ENCODE peak calls at places on chromosome 20, in seven cellular contexts. B is H1, V is WTC11, Y is GM12878, O is HepG2, K is HCT116, F is K562. Z is an unnamed sample.

GRCh38 chr20:6295477-6296256 is 172.8 kb upstream of the FERMT1 start:
- DNase-seq in B (no peak), V (no peak), Y (no peak), O (no peak), K (no peak), F (no peak), Z (no peak)

GRCh38 chr20:6081236-6081635 is 27.4 kb upstream of the LRRN4 start:
- DNase-seq in B (no peak), V (no peak), Y (no peak), O (peak), K (no peak), F (no peak), Z (no peak)

GRCh38 chr20:24790746-24791283 is 158.3 kb upstream of the CST7 start:
- DNase-seq in B (no peak), V (peak), Y (no peak), O (no peak), K (no peak), F (no peak), Z (no peak)

GRCh38 chr20:32945710-32946221 is 58.5 kb downstream of the SUN5 start:
- DNase-seq in B (no peak), V (no peak), Y (no peak), O (peak), K (peak), F (peak), Z (peak)

GRCh38 chr20:33301192-33301930 is 18.3 kb downstream of the BPIFB1 start:
- DNase-seq in B (no peak), V (no peak), Y (no peak), O (no peak), K (no peak), F (no peak), Z (no peak)

GRCh38 chr20:61594198-61594597 is 342.1 kb downstream of the CDH4 start:
- DNase-seq in B (no peak), V (no peak), Y (no peak), O (no peak), K (no peak), F (no peak), Z (no peak)

GRCh38 chr20:33896509-33896908 is 85.4 kb downstream of the CHMP4B start:
- DNase-seq in B (no peak), V (no peak), Y (no peak), O (no peak), K (no peak), F (no peak), Z (no peak)

GRCh38 chr20:19851863-19852262 is 93.8 kb downstream of the RIN2 start:
- DNase-seq in B (no peak), V (no peak), Y (no peak), O (no peak), K (no peak), F (no peak), Z (no peak)

GRCh38 chr20:35467339-35468224 is 12.2 kb downstream of the CEP250 start:
- DNase-seq in B (no peak), V (no peak), Y (no peak), O (peak), K (peak), F (no peak), Z (no peak)

GRCh38 chr20:8722277-8722928 is 346.5 kb upstream of the PLCB4 start:
- DNase-seq in B (no peak), V (peak), Y (peak), O (peak), K (peak), F (peak), Z (peak)

GRCh38 chr20:51880188-51880587 is 77.9 kb upstream of the SALL4 start:
- DNase-seq in B (no peak), V (no peak), Y (no peak), O (no peak), K (no peak), F (no peak), Z (no peak)

GRCh38 chr20:61300741-61301140 is 48.7 kb downstream of the CDH4 start:
- DNase-seq in B (no peak), V (no peak), Y (no peak), O (no peak), K (no peak), F (no peak), Z (no peak)

GRCh38 chr20:23937303-23938117 is 51.1 kb downstream of the GGTLC1 start:
- DNase-seq in B (peak), V (peak), Y (peak), O (peak), K (peak), F (peak), Z (peak)

GRCh38 chr20:4585104-4585753 is 136.5 kb upstream of the PRND start:
- DNase-seq in B (no peak), V (no peak), Y (no peak), O (no peak), K (no peak), F (no peak), Z (no peak)

GRCh38 chr20:24546232-24546892 is 76.9 kb downstream of the SYNDIG1 start:
- DNase-seq in B (no peak), V (no peak), Y (no peak), O (no peak), K (no peak), F (no peak), Z (no peak)

GRCh38 chr20:33985280-33985679 is 8.4 kb upstream of the RALY start:
- DNase-seq in B (no peak), V (no peak), Y (no peak), O (no peak), K (no peak), F (no peak), Z (no peak)

GRCh38 chr20:48319943-48320584 is 507.7 kb downstream of the PREX1 start:
- DNase-seq in B (no peak), V (no peak), Y (no peak), O (no peak), K (no peak), F (no peak), Z (no peak)

GRCh38 chr20:32628960-32629530 is 43.9 kb upstream of the NOL4L start:
- DNase-seq in B (no peak), V (no peak), Y (no peak), O (peak), K (no peak), F (peak), Z (no peak)

GRCh38 chr20:51889466-51889865 is 87.1 kb upstream of the SALL4 start:
- DNase-seq in B (no peak), V (no peak), Y (no peak), O (no peak), K (no peak), F (no peak), Z (no peak)

DNA sequence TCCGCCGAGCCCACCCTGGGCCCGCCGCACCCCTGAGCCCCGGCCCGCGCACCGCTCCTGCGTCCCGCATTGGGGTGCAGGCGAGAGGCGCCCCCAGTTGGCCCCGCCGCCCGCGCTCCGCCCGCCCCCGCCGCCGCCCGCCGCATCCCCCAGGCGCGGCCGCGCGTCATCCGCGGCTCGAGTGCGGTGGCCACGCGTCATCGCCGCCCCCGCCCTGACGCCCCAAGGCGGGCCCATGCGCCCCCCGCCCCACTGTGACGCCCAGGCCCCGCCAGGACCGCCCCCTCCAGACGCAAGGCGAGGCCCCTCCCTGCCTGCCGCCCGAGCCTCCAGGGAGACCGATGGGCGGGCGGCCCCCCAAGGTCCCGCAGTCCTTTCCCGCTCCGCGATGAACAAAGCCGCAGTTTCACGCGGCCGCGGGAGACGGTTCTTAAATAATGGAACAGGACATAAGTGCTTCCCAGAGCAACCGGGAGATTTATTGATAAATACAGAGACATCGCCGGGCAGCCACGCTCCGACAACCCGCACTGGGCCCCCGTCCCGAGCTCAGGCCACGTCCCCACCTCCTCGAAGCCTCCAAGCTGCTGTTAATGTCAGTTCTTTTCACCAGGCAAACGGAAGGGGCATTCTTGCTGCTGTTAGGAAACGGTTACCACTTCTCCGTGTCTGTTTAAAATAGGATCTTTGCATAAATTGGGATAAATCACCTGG is at the start of gene ANKRD60:
- DNase-seq in B (no peak), V (peak), Y (no peak), O (no peak), K (no peak), F (peak), Z (no peak)
- TF ChIP-seq SP1 in B (no peak), V (peak), Y (no peak), O (no peak), K (no peak), F (no peak), Z (no peak)

GRCh38 chr20:63151554-63152321 is 64.2 kb downstream of the YTHDF1 start:
- DNase-seq in B (no peak), V (no peak), Y (no peak), O (no peak), K (no peak), F (no peak), Z (no peak)
- TF ChIP-seq SP1 in B (no peak), V (no peak), Y (no peak), O (no peak), K (no peak), F (no peak), Z (no peak)

DNA sequence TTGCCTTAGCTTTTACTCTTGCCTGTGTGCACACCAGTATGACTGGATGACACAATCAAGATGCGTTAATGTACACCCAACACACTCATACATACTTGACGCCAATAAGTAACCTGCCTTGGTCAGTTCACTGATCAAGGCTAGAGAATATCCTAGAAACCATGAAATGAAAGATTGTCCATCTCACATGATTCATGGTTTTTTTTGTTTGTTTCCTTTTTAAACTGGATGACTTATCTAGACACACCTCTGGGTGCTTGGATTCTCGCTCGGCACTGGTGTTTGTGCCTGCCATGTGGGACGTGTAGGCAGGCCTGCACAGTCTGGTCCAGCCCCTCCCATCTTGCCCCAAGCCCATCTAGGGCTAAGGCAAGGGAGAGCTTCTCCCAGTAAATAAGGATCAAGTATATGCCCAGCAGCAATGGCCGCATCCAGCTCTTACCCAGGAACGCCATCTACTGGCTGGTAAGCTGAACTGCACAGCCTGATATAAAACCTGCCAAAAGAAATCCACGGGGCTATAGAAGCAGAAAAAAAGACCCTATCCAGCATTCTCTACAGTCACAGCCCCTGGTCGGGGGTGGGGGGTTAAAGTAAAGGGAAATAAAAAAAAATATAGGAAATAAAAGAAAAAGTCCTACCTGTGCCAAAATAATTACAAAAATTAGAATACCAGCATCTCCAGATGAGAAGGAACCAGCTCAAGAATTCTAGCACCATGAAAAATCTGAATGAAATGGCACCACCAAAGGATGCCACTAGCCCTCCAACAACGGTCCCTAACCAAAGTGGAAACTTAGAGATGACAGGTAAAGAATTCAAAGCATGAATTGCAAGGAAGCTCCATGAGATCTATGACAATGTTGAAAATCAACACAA is 73.3 kb downstream of the OTOR start:
- DNase-seq in B (peak), V (peak), Y (no peak), O (peak), K (peak), F (peak), Z (peak)
- TF ChIP-seq SP1 in B (no peak), V (no peak), Y (no peak), O (no peak), K (no peak), F (no peak), Z (no peak)

GRCh38 chr20:17531537-17532025 is 402 bp upstream of the BFSP1 start:
- DNase-seq in B (no peak), V (no peak), Y (no peak), O (no peak), K (no peak), F (no peak), Z (peak)

GRCh38 chr20:17534077-17534476 is 2.9 kb upstream of the BFSP1 start:
- DNase-seq in B (no peak), V (no peak), Y (no peak), O (no peak), K (no peak), F (no peak), Z (no peak)

GRCh38 chr20:17530153-17530552 is 1.0 kb downstream of the BFSP1 start:
- DNase-seq in B (no peak), V (no peak), Y (no peak), O (no peak), K (no peak), F (no peak), Z (no peak)

GRCh38 chr20:17530716-17531536 is at the start of gene BFSP1:
- DNase-seq in B (peak), V (peak), Y (no peak), O (peak), K (no peak), F (no peak), Z (peak)

DNA sequence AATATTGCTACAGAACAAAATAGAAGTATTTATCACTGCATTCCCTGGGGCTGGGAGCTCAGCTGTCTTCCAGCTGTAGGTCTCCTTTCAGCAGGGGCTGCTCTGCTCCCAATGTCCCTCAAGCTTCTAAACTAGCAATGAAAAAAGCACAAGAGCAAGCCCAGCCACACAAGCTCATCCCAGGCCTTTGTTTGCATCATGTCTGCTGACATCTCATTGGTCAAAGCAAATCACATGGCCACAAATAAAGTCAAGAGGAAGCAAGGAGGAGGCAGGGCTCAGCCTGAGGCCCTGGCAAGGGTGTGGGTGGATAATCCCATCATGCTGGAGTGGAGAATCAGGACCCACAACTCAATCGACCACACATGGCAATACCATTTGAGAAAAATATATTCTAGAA is 2.2 kb upstream of the BFSP1 start:
- DNase-seq in B (no peak), V (no peak), Y (no peak), O (peak), K (peak), F (peak), Z (peak)
- TF ChIP-seq SP1 in B (peak), V (no peak), Y (no peak), O (no peak), K (no peak), F (no peak), Z (no peak)

DNA sequence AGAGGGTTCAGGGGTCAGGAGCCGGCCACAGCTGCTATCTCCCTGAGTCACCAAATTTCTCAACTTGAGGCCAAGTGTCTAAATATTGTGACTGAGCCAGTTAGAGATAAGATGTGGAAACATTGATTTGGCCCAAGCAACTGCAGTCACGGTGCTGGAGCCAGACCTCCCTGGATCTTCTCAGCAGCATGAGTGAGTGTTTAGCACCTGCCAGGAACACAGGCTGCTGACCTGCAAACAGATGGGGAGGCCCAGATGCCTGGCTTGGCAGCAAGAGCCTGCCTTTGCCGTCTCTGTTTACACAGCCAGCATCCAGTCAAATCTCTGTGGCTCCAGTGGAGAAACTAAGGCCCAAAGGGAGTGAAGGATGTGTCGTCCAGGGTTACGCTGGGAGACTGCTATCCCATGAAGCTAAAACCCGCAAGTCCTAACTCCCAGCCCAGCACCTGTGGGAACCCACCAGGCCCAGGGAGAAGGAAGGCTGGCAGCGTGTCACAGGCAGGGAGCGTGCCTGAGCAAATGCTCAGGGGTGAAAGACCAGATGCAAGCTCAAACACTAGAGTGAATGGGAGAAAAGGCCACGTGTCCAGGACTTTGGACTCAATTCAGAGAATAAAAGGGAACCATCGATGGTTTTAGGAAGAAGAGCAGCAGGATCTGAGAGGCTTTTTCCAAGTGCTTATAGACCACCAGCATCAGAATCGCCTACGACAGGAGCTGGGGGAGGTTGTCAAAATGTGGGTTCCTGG is 15.9 kb upstream of the PTGIS start:
- DNase-seq in B (no peak), V (no peak), Y (no peak), O (peak), K (no peak), F (peak), Z (no peak)
- TF ChIP-seq SP1 in B (no peak), V (no peak), Y (no peak), O (no peak), K (no peak), F (no peak), Z (no peak)

GRCh38 chr20:44429419-44430269 is 46.0 kb upstream of the TTPAL start:
- DNase-seq in B (no peak), V (no peak), Y (no peak), O (no peak), K (no peak), F (no peak), Z (no peak)
- TF ChIP-seq SP1 in B (no peak), V (no peak), Y (no peak), O (no peak), K (no peak), F (no peak), Z (no peak)

GRCh38 chr20:9903048-9903651 is 64.3 kb upstream of the PAK5 start:
- DNase-seq in B (no peak), V (peak), Y (no peak), O (peak), K (peak), F (no peak), Z (peak)
- TF ChIP-seq SP1 in B (no peak), V (no peak), Y (no peak), O (no peak), K (no peak), F (no peak), Z (no peak)

DNA sequence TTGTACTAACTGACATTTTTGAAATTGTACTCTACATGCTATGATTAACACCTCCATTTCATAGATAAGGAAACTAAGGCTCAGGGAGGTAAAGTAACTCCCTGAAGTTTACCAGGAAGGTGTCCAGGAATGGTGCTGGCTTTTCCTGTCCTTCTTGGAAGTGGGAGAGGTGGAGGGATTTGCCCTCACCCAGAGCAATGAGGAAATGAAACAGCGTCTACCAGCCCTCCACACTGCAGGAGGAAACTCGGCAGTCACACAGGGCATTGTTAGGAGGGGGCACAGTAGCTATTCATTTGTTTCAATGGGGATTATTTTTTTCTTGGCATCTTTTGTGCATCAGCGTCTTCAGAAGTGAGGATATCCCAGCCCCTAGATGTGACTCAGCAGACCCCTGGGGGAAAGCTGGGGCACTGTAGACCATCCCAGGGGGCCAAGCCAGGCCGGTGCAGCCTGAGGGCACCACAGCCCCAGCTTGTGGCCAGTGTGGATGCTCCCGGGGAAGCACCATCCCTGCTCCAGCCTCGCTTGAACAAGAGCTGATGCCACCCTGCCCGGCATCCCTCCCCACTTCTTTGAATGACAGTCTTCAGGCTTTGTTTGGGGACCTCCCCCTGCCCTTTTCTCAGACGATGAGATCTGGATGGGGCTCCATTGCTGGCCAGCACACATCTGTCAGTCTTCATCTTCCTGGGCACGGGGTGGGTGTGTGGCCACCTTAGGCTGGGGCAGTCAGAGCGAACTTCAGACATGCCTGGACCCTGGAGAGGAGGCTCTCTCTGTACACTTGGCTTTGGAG is 224.4 kb upstream of the PMEPA1 start:
- DNase-seq in B (no peak), V (no peak), Y (no peak), O (no peak), K (no peak), F (no peak), Z (no peak)
- TF ChIP-seq SP1 in B (no peak), V (no peak), Y (no peak), O (no peak), K (no peak), F (no peak), Z (no peak)

GRCh38 chr20:36791862-36792261 is 18.3 kb upstream of the DSN1 start:
- DNase-seq in B (no peak), V (no peak), Y (no peak), O (no peak), K (no peak), F (no peak), Z (no peak)
- TF ChIP-seq SP1 in B (no peak), V (no peak), Y (no peak), O (no peak), K (no peak), F (no peak), Z (no peak)